ENCODE peak calls at places on chromosome 6, in nine cellular contexts. One of them, this sample, is unnamed.

GRCh38 chr6:35370799-35371493 is 28.6 kb downstream of the PPARD start:
- DNase-seq in hepatocyte: no peak
- DNase-seq in H1: no peak
- DNase-seq in mammary epithelial cell: no peak
- DNase-seq in endothelial cell of umbilical vein: no peak
- DNase-seq in PC-3: no peak
- DNase-seq in GM23338: no peak
- DNase-seq in neural progenitor cell: no peak
- DNase-seq in K562: no peak
- DNase-seq in this sample: peak; percentile 88

GRCh38 chr6:157054531-157054979 is 268.8 kb downstream of the TMEM242 start:
- DNase-seq in endothelial cell of umbilical vein: no peak
- DNase-seq in mammary epithelial cell: no peak
- DNase-seq in PC-3: no peak
- DNase-seq in neural progenitor cell: no peak
- DNase-seq in hepatocyte: no peak
- DNase-seq in K562: no peak
- DNase-seq in H1: no peak
- DNase-seq in GM23338: no peak
- DNase-seq in this sample: no peak

GRCh38 chr6:36940027-36940426 is 14.5 kb upstream of the PI16 start:
- DNase-seq in neural progenitor cell: no peak
- DNase-seq in mammary epithelial cell: no peak
- DNase-seq in endothelial cell of umbilical vein: no peak
- DNase-seq in H1: no peak
- DNase-seq in GM23338: no peak
- DNase-seq in hepatocyte: no peak
- DNase-seq in PC-3: no peak
- DNase-seq in K562: no peak
- DNase-seq in this sample: no peak

GRCh38 chr6:85449818-85450577 is at the start of gene NT5E:
- DNase-seq in GM23338: peak; percentile 90
- DNase-seq in neural progenitor cell: peak; percentile 70
- DNase-seq in K562: no peak
- DNase-seq in mammary epithelial cell: peak; percentile 77
- DNase-seq in endothelial cell of umbilical vein: peak; percentile 79
- DNase-seq in H1: no peak
- DNase-seq in PC-3: peak; percentile 65
- DNase-seq in hepatocyte: peak; percentile 59
- DNase-seq in this sample: peak; percentile 90

GRCh38 chr6:7219310-7219709 is 93.7 kb downstream of the SSR1 start:
- DNase-seq in endothelial cell of umbilical vein: no peak
- DNase-seq in neural progenitor cell: no peak
- DNase-seq in H1: no peak
- DNase-seq in hepatocyte: peak; percentile 37
- DNase-seq in mammary epithelial cell: peak; percentile 28
- DNase-seq in GM23338: no peak
- DNase-seq in PC-3: peak; percentile 42
- DNase-seq in K562: peak; percentile 49
- DNase-seq in this sample: peak; percentile 71

GRCh38 chr6:75308250-75308988 is 23.8 kb upstream of the TMEM30A start:
- DNase-seq in hepatocyte: no peak
- DNase-seq in K562: no peak
- DNase-seq in H1: no peak
- DNase-seq in mammary epithelial cell: no peak
- DNase-seq in neural progenitor cell: no peak
- DNase-seq in PC-3: no peak
- DNase-seq in GM23338: peak; percentile 45
- DNase-seq in endothelial cell of umbilical vein: no peak
- DNase-seq in this sample: no peak

GRCh38 chr6:168101201-168102092 is 22.4 kb upstream of the FRMD1 start:
- DNase-seq in endothelial cell of umbilical vein: no peak
- DNase-seq in neural progenitor cell: no peak
- DNase-seq in PC-3: no peak
- DNase-seq in mammary epithelial cell: no peak
- DNase-seq in GM23338: peak; percentile 58
- DNase-seq in hepatocyte: no peak
- DNase-seq in H1: no peak
- DNase-seq in K562: no peak
- DNase-seq in this sample: no peak

GRCh38 chr6:56416247-56416646 is 168.9 kb upstream of the COL21A1 start:
- DNase-seq in mammary epithelial cell: no peak
- DNase-seq in neural progenitor cell: no peak
- DNase-seq in endothelial cell of umbilical vein: no peak
- DNase-seq in PC-3: no peak
- DNase-seq in GM23338: no peak
- DNase-seq in H1: no peak
- DNase-seq in hepatocyte: no peak
- DNase-seq in K562: no peak
- DNase-seq in this sample: peak; percentile 67

GRCh38 chr6:170083236-170084051 is 207.4 kb downstream of the DLL1 start:
- DNase-seq in endothelial cell of umbilical vein: no peak
- DNase-seq in K562: no peak
- DNase-seq in GM23338: no peak
- DNase-seq in PC-3: no peak
- DNase-seq in hepatocyte: no peak
- DNase-seq in mammary epithelial cell: no peak
- DNase-seq in H1: no peak
- DNase-seq in neural progenitor cell: no peak
- DNase-seq in this sample: no peak

GRCh38 chr6:135129139-135129867 is 51.8 kb upstream of the MYB start:
- DNase-seq in H1: no peak
- DNase-seq in PC-3: no peak
- DNase-seq in hepatocyte: no peak
- DNase-seq in K562: no peak
- DNase-seq in endothelial cell of umbilical vein: no peak
- DNase-seq in mammary epithelial cell: no peak
- DNase-seq in neural progenitor cell: no peak
- DNase-seq in GM23338: no peak
- DNase-seq in this sample: no peak

GRCh38 chr6:33888183-33888582 is 84.4 kb upstream of the MLN start:
- DNase-seq in mammary epithelial cell: no peak
- DNase-seq in K562: no peak
- DNase-seq in PC-3: no peak
- DNase-seq in endothelial cell of umbilical vein: no peak
- DNase-seq in H1: no peak
- DNase-seq in GM23338: no peak
- DNase-seq in neural progenitor cell: no peak
- DNase-seq in hepatocyte: no peak
- DNase-seq in this sample: no peak

GRCh38 chr6:136963259-136963658 is 41.2 kb downstream of the SLC35D3 start:
- DNase-seq in hepatocyte: no peak
- DNase-seq in K562: no peak
- DNase-seq in GM23338: no peak
- DNase-seq in neural progenitor cell: no peak
- DNase-seq in PC-3: no peak
- DNase-seq in endothelial cell of umbilical vein: no peak
- DNase-seq in mammary epithelial cell: no peak
- DNase-seq in H1: no peak
- DNase-seq in this sample: no peak

GRCh38 chr6:27601668-27602254 is 128.9 kb upstream of the ZNF184 start:
- DNase-seq in mammary epithelial cell: no peak
- DNase-seq in neural progenitor cell: peak; percentile 65
- DNase-seq in endothelial cell of umbilical vein: no peak
- DNase-seq in GM23338: peak; percentile 76
- DNase-seq in K562: peak; percentile 56
- DNase-seq in PC-3: no peak
- DNase-seq in H1: no peak
- DNase-seq in hepatocyte: peak; percentile 40
- DNase-seq in this sample: no peak

GRCh38 chr6:155408981-155409380 is 46.7 kb downstream of the NOX3 start:
- DNase-seq in mammary epithelial cell: no peak
- DNase-seq in endothelial cell of umbilical vein: no peak
- DNase-seq in PC-3: no peak
- DNase-seq in GM23338: peak; percentile 65
- DNase-seq in K562: no peak
- DNase-seq in H1: no peak
- DNase-seq in hepatocyte: no peak
- DNase-seq in neural progenitor cell: no peak
- DNase-seq in this sample: no peak

GRCh38 chr6:68313911-68314310 is 321.2 kb upstream of the ADGRB3 start:
- DNase-seq in K562: no peak
- DNase-seq in GM23338: peak; percentile 21
- DNase-seq in H1: no peak
- DNase-seq in neural progenitor cell: peak; percentile 9
- DNase-seq in mammary epithelial cell: no peak
- DNase-seq in endothelial cell of umbilical vein: no peak
- DNase-seq in PC-3: peak; percentile 22
- DNase-seq in hepatocyte: no peak
- DNase-seq in this sample: no peak

GRCh38 chr6:68653074-68653705 is 18.1 kb downstream of the ADGRB3 start:
- DNase-seq in H1: no peak
- DNase-seq in PC-3: no peak
- DNase-seq in hepatocyte: no peak
- DNase-seq in GM23338: no peak
- DNase-seq in neural progenitor cell: no peak
- DNase-seq in K562: no peak
- DNase-seq in endothelial cell of umbilical vein: no peak
- DNase-seq in mammary epithelial cell: no peak
- DNase-seq in this sample: no peak

DNA sequence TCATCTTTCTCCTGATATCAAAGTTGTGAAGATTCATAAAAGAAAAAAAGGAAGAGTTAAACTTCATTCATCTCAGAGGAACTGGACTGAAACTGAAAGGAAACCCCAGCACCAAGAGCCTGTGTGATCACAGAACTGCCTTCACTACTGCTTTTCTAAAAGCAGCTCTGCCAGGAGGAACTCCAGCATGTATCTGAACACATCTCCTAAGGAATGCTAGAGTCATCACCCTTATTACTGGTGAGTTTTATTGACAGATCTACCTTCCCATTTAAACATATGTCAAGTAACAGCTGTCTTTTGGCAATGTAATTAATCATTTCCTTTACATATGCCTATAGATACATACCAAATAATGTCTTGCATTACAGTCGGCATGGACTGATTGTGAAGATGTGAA is 102.4 kb downstream of the KIF13A start:
- DNase-seq in K562: no peak
- DNase-seq in endothelial cell of umbilical vein: no peak
- DNase-seq in hepatocyte: no peak
- DNase-seq in GM23338: no peak
- DNase-seq in neural progenitor cell: no peak
- DNase-seq in H1: no peak
- DNase-seq in mammary epithelial cell: peak; percentile 17
- DNase-seq in PC-3: peak; percentile 39
- DNase-seq in this sample: peak; percentile 50
- TF ChIP-seq EZH2 in K562: no peak
- TF ChIP-seq EZH2 in endothelial cell of umbilical vein: no peak
- TF ChIP-seq EZH2 in hepatocyte: no peak
- TF ChIP-seq EZH2 in GM23338: no peak
- TF ChIP-seq EZH2 in neural progenitor cell: no peak
- TF ChIP-seq EZH2 in H1: no peak
- TF ChIP-seq EZH2 in mammary epithelial cell: no peak
- TF ChIP-seq EZH2 in PC-3: no peak
- TF ChIP-seq EZH2 in this sample: no peak

GRCh38 chr6:1611572-1612385 is 2.1 kb downstream of the FOXC1 start:
- DNase-seq in H1: no peak
- DNase-seq in K562: no peak
- DNase-seq in endothelial cell of umbilical vein: peak; percentile 52
- DNase-seq in neural progenitor cell: peak; percentile 56
- DNase-seq in GM23338: peak; percentile 49
- DNase-seq in PC-3: peak; percentile 36
- DNase-seq in mammary epithelial cell: peak; percentile 47
- DNase-seq in hepatocyte: no peak
- DNase-seq in this sample: peak; percentile 60
- TF ChIP-seq EZH2 in H1: peak; percentile 85
- TF ChIP-seq EZH2 in K562: no peak
- TF ChIP-seq EZH2 in endothelial cell of umbilical vein: no peak
- TF ChIP-seq EZH2 in neural progenitor cell: peak; percentile 47
- TF ChIP-seq EZH2 in GM23338: peak; percentile 96
- TF ChIP-seq EZH2 in PC-3: no peak
- TF ChIP-seq EZH2 in mammary epithelial cell: no peak
- TF ChIP-seq EZH2 in hepatocyte: peak; percentile 96
- TF ChIP-seq EZH2 in this sample: no peak

DNA sequence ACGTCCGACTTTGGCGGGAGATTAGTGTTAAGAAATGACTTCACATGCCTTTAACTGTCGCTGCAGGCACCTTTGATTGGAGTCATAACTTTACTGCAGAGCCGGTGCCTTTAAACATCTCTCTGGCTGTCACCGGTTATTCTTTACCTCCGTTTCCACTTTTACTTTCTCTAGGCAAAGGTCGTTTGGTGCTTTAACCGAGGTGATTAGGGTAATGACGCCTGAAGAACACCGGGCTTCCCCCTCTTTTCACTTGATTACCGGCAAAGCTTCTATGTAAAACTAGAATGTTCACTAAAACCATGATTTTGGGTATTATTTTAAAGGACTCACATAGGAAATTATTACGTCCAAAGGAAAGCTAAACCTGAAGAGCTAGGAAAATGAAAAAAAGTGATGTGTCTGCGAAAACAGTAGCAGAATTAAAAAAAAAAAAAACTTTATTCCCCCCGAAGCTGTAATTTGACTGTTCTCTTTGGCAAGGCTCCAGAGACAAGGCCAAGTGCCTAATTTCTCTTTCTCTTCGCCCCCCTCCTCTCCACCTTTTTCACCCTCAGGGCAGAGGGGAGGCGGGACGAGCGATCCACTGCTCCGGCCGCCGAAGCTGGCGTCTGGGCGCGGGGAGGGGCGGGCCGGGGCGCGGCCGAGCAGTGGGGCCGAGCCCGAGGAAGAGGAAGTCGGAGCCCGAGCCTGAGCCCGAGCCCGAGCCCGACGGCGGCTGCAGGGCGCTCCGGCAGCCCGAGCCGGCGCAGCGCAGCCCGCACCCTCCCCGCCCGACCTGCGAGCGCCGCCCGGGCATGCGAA is at the start of gene PLEKHG1:
- DNase-seq in mammary epithelial cell: peak; percentile 77
- DNase-seq in K562: peak; percentile 40
- DNase-seq in neural progenitor cell: peak; percentile 87
- DNase-seq in H1: peak; percentile 25
- DNase-seq in endothelial cell of umbilical vein: peak; percentile 58
- DNase-seq in PC-3: peak; percentile 62
- DNase-seq in GM23338: peak; percentile 86
- DNase-seq in hepatocyte: peak; percentile 87
- DNase-seq in this sample: peak; percentile 71
- TF ChIP-seq EZH2 in mammary epithelial cell: no peak
- TF ChIP-seq EZH2 in K562: no peak
- TF ChIP-seq EZH2 in neural progenitor cell: peak; percentile 65
- TF ChIP-seq EZH2 in H1: no peak
- TF ChIP-seq EZH2 in endothelial cell of umbilical vein: peak; percentile 13
- TF ChIP-seq EZH2 in PC-3: no peak
- TF ChIP-seq EZH2 in GM23338: no peak
- TF ChIP-seq EZH2 in hepatocyte: no peak
- TF ChIP-seq EZH2 in this sample: peak; percentile 69

DNA sequence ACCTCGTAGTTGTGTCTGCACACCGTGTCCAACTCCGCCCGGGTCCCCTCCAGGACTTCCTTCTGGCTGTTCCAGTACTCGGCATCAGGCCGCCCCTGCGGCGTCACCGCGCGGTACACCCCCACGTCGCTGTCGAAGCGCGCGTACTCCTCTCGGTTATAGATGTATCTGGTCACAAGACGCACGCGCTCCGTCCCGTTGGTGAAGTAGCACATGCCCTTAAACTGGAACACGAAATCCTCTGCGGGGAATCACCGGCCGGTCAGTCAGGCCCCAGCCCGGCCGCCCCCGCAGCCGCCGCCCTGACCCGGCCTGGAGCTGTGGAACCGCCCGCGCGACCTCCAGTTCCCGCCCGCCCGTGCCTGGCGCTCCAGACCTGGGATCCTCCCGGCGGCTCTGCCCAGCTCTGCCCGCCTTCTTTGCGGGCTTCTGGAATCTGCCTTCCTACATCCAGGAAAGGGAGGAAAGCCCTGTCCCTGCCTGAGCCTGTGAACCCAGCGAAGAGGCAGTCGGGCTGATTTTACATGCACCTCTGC is 1.6 kb downstream of the HLA-DQB1 start:
- DNase-seq in PC-3: no peak
- DNase-seq in endothelial cell of umbilical vein: no peak
- DNase-seq in neural progenitor cell: peak; percentile 10
- DNase-seq in H1: no peak
- DNase-seq in mammary epithelial cell: peak; percentile 67
- DNase-seq in hepatocyte: no peak
- DNase-seq in K562: no peak
- DNase-seq in GM23338: peak; percentile 65
- DNase-seq in this sample: peak; percentile 25
- TF ChIP-seq EZH2 in PC-3: peak; percentile 57
- TF ChIP-seq EZH2 in endothelial cell of umbilical vein: no peak
- TF ChIP-seq EZH2 in neural progenitor cell: no peak
- TF ChIP-seq EZH2 in H1: no peak
- TF ChIP-seq EZH2 in mammary epithelial cell: no peak
- TF ChIP-seq EZH2 in hepatocyte: no peak
- TF ChIP-seq EZH2 in K562: no peak
- TF ChIP-seq EZH2 in GM23338: no peak
- TF ChIP-seq EZH2 in this sample: no peak

This sample was measured in GM23248.